ENCODE peak calls at places on chromosomes 5 and 9, in seven cellular contexts. J is GM04504; Y is stimulated activated CD8-positive, alpha-beta memory T cell treated with anti-CD3 and anti-CD28 coated beads, Interleukin-2, amount 100 ng/mL, for 1 hour; R is posterior cingulate gyrus; B is C1 segment of cervical spinal cord; E is psoas muscle; W is HCT116. T is an unnamed sample.

GRCh38 chr5:58717303-58718012 is 134.6 kb downstream of the RAB3C start:
- DNase-seq in J (no peak), Y (no peak), R (no peak), B (no peak), E (no peak), W (no peak), T (no peak)

GRCh38 chr5:108728566-108729305 is 19.0 kb upstream of the FER start:
- DNase-seq in J (no peak), Y (no peak), R (peak), B (peak), E (no peak), W (no peak), T (no peak)

GRCh38 chr5:164277720-164278119 is 772.3 kb downstream of the MAT2B start:
- DNase-seq in J (no peak), Y (no peak), R (no peak), B (no peak), E (no peak), W (no peak), T (no peak)

GRCh38 chr5:178940569-178941360 is at the start of gene ZNF454:
- DNase-seq in J (peak), Y (no peak), R (peak), B (peak), E (peak), W (no peak), T (peak)

GRCh38 chr9:79565245-79565644 is 6.5 kb upstream of the TLE4 start:
- DNase-seq in J (no peak), Y (no peak), R (no peak), B (no peak), E (no peak), W (no peak), T (no peak)

GRCh38 chr5:9903806-9904205 is 273.7 kb upstream of the TAS2R1 start:
- DNase-seq in J (peak), Y (no peak), R (no peak), B (no peak), E (no peak), W (no peak), T (no peak)

GRCh38 chr5:94945656-94946055 is 327.2 kb downstream of the SLF1 start:
- DNase-seq in J (no peak), Y (no peak), R (no peak), B (no peak), E (peak), W (no peak), T (peak)

GRCh38 chr5:53053364-53053763 is 56.2 kb downstream of the MOCS2 start:
- DNase-seq in J (no peak), Y (no peak), R (no peak), B (no peak), E (no peak), W (no peak), T (no peak)

T was measured in right cardiac atrium.